ENCODE peak calls at places on chromosome 9, in four cellular contexts. One of them, this sample, is unnamed.
A peak's percentile ranks its signal among the peaks of the same experiment; 100 is the strongest.

GRCh38 chr9:83327750-83328622 is 210.2 kb downstream of the FRMD3 start:
- DNase-seq in sigmoid colon: no peak
- DNase-seq in prostate gland: no peak
- DNase-seq in GM23338: no peak
- DNase-seq in this sample: no peak

GRCh38 chr9:73575071-73575470 is 423.4 kb downstream of the ANXA1 start:
- DNase-seq in sigmoid colon: no peak
- DNase-seq in prostate gland: no peak
- DNase-seq in GM23338: no peak
- DNase-seq in this sample: no peak

GRCh38 chr9:121344062-121344696 is 25.9 kb downstream of the STOM start:
- DNase-seq in sigmoid colon: no peak
- DNase-seq in prostate gland: no peak
- DNase-seq in GM23338: no peak
- DNase-seq in this sample: no peak

GRCh38 chr9:89792189-89793123 is 187.6 kb downstream of the GADD45G start:
- DNase-seq in sigmoid colon: peak; percentile 28
- DNase-seq in prostate gland: no peak
- DNase-seq in GM23338: no peak
- DNase-seq in this sample: no peak

GRCh38 chr9:2620876-2621677 is 510 bp upstream of the VLDLR start:
- DNase-seq in sigmoid colon: peak; percentile 92
- DNase-seq in prostate gland: peak; percentile 72
- DNase-seq in GM23338: peak; percentile 94
- DNase-seq in this sample: peak; percentile 87

GRCh38 chr9:96450613-96451544 is 910 bp downstream of the HABP4 start:
- DNase-seq in sigmoid colon: peak; percentile 74
- DNase-seq in prostate gland: peak; percentile 12
- DNase-seq in GM23338: peak; percentile 52
- DNase-seq in this sample: peak; percentile 32

GRCh38 chr9:127835930-127836586 is 18.4 kb downstream of the ENG start:
- DNase-seq in sigmoid colon: peak; percentile 88
- DNase-seq in prostate gland: no peak
- DNase-seq in GM23338: no peak
- DNase-seq in this sample: no peak

GRCh38 chr9:121889990-121890563 is 203.0 kb downstream of the TTLL11 start:
- DNase-seq in sigmoid colon: no peak
- DNase-seq in prostate gland: no peak
- DNase-seq in GM23338: no peak
- DNase-seq in this sample: no peak

GRCh38 chr9:17776735-17777134 is 197.9 kb downstream of the SH3GL2 start:
- DNase-seq in sigmoid colon: no peak
- DNase-seq in prostate gland: no peak
- DNase-seq in GM23338: no peak
- DNase-seq in this sample: peak; percentile 47

GRCh38 chr9:20373263-20373662 is 249.0 kb downstream of the MLLT3 start:
- DNase-seq in sigmoid colon: no peak
- DNase-seq in prostate gland: no peak
- DNase-seq in GM23338: no peak
- DNase-seq in this sample: no peak

GRCh38 chr9:135848341-135849047 is 58.9 kb downstream of the CAMSAP1 start:
- DNase-seq in sigmoid colon: no peak
- DNase-seq in prostate gland: no peak
- DNase-seq in GM23338: no peak
- DNase-seq in this sample: no peak

GRCh38 chr9:130892503-130893249 is 3.9 kb downstream of the QRFP start:
- DNase-seq in sigmoid colon: no peak
- DNase-seq in prostate gland: no peak
- DNase-seq in GM23338: no peak
- DNase-seq in this sample: no peak

GRCh38 chr9:37760416-37761165 is 7.0 kb downstream of the TRMT10B start:
- DNase-seq in sigmoid colon: no peak
- DNase-seq in prostate gland: no peak
- DNase-seq in GM23338: no peak
- DNase-seq in this sample: no peak

GRCh38 chr9:36148652-36149051 is 12.1 kb downstream of the GLIPR2 start:
- DNase-seq in sigmoid colon: peak; percentile 100
- DNase-seq in prostate gland: peak; percentile 63
- DNase-seq in GM23338: no peak
- DNase-seq in this sample: peak; percentile 84

GRCh38 chr9:470041-470781 is 255.5 kb downstream of the DOCK8 start:
- DNase-seq in sigmoid colon: peak; percentile 92
- DNase-seq in prostate gland: peak; percentile 84
- DNase-seq in GM23338: peak; percentile 96
- DNase-seq in this sample: peak; percentile 87
- TF ChIP-seq POLR2AphosphoS5 in sigmoid colon: no peak
- TF ChIP-seq POLR2AphosphoS5 in prostate gland: peak; percentile 69
- TF ChIP-seq POLR2AphosphoS5 in GM23338: peak; percentile 96
- TF ChIP-seq POLR2AphosphoS5 in this sample: peak; percentile 73

GRCh38 chr9:14307989-14308750 is 5.8 kb downstream of the NFIB start:
- DNase-seq in sigmoid colon: no peak
- DNase-seq in prostate gland: no peak
- DNase-seq in GM23338: no peak
- DNase-seq in this sample: peak; percentile 46

GRCh38 chr9:14310247-14310646 is 3.7 kb downstream of the NFIB start:
- DNase-seq in sigmoid colon: no peak
- DNase-seq in prostate gland: no peak
- DNase-seq in GM23338: no peak
- DNase-seq in this sample: no peak

GRCh38 chr9:14306672-14307646 is 7.0 kb downstream of the NFIB start:
- DNase-seq in sigmoid colon: no peak
- DNase-seq in prostate gland: no peak
- DNase-seq in GM23338: peak; percentile 22
- DNase-seq in this sample: no peak

GRCh38 chr9:14308751-14309140 is 5.2 kb downstream of the NFIB start:
- DNase-seq in sigmoid colon: no peak
- DNase-seq in prostate gland: no peak
- DNase-seq in GM23338: no peak
- DNase-seq in this sample: no peak

GRCh38 chr9:14309403-14309802 is 4.5 kb downstream of the NFIB start:
- DNase-seq in sigmoid colon: no peak
- DNase-seq in prostate gland: no peak
- DNase-seq in GM23338: no peak
- DNase-seq in this sample: no peak
- TF ChIP-seq POLR2AphosphoS5 in sigmoid colon: no peak
- TF ChIP-seq POLR2AphosphoS5 in prostate gland: peak; percentile 20
- TF ChIP-seq POLR2AphosphoS5 in GM23338: no peak
- TF ChIP-seq POLR2AphosphoS5 in this sample: no peak

GRCh38 chr9:98576354-98576753 is 132.4 kb downstream of the GABBR2 start:
- DNase-seq in sigmoid colon: no peak
- DNase-seq in prostate gland: no peak
- DNase-seq in GM23338: no peak
- DNase-seq in this sample: no peak
- TF ChIP-seq POLR2AphosphoS5 in sigmoid colon: no peak
- TF ChIP-seq POLR2AphosphoS5 in prostate gland: no peak
- TF ChIP-seq POLR2AphosphoS5 in GM23338: no peak
- TF ChIP-seq POLR2AphosphoS5 in this sample: no peak

DNA sequence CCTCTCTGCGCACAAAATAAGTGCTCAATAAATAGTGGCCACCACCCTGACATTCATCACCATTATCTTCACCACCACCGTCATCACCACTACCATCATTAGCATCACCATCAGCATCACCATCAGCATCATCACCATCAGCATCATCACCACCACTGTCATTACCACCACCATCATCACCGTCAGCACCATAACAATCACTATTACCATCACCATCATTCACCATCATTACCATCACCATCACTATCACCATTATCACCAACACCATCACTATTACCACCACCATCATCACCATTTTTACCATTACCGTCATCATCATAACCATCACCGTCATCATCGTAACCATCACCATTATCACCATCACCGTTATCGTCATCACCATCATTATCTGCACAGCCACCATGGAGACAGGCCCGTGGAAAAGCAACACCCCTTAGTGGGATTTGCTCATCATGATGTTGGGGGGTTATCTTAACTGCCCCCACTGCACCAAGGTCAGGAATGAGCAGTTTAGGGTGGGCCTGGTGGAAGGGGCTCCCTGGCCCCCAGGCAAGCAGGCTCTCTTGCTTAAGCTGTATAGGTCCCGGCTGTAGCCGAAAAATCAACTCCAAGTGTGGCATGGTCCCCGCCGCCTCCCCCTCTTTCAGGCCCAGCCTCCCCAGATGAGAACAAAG is 18.1 kb downstream of the AKNA start:
- DNase-seq in sigmoid colon: no peak
- DNase-seq in prostate gland: no peak
- DNase-seq in GM23338: no peak
- DNase-seq in this sample: no peak
- TF ChIP-seq POLR2AphosphoS5 in sigmoid colon: no peak
- TF ChIP-seq POLR2AphosphoS5 in prostate gland: no peak
- TF ChIP-seq POLR2AphosphoS5 in GM23338: no peak
- TF ChIP-seq POLR2AphosphoS5 in this sample: no peak

DNA sequence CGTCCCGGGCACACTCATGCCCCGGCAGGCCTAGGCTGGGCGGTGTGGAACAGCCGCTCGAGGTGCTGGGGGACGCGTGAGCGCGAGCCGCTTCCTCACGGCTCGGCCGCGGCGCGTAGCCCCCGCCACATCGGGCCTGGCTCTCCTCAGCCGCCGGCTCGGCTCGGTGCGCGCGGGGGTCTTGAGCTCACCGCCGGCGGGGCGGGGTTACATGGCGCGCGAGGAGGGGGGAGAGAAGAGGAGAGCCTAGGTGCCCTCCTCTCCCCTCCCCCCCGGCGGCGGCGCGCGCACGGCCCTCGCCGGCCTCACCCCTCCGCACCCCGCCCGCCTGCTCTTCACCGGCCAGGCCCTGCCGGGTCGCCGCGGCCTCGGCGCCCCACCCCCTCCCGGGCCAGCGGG is 7.7 kb downstream of the RANBP6 start:
- DNase-seq in sigmoid colon: peak; percentile 91
- DNase-seq in prostate gland: peak; percentile 75
- DNase-seq in GM23338: peak; percentile 89
- DNase-seq in this sample: peak; percentile 74
- TF ChIP-seq POLR2AphosphoS5 in sigmoid colon: no peak
- TF ChIP-seq POLR2AphosphoS5 in prostate gland: no peak
- TF ChIP-seq POLR2AphosphoS5 in GM23338: peak; percentile 31
- TF ChIP-seq POLR2AphosphoS5 in this sample: peak; percentile 28

GRCh38 chr9:137305060-137305787 is 3.2 kb upstream of the NRARP start:
- DNase-seq in sigmoid colon: no peak
- DNase-seq in prostate gland: peak; percentile 60
- DNase-seq in GM23338: peak; percentile 78
- DNase-seq in this sample: peak; percentile 69
- TF ChIP-seq POLR2AphosphoS5 in sigmoid colon: no peak
- TF ChIP-seq POLR2AphosphoS5 in prostate gland: peak; percentile 18
- TF ChIP-seq POLR2AphosphoS5 in GM23338: no peak
- TF ChIP-seq POLR2AphosphoS5 in this sample: no peak

GRCh38 chr9:115649991-115650472 is 503.6 kb upstream of the PAPPA start:
- DNase-seq in sigmoid colon: peak; percentile 95
- DNase-seq in prostate gland: no peak
- DNase-seq in GM23338: no peak
- DNase-seq in this sample: peak; percentile 28
- TF ChIP-seq POLR2AphosphoS5 in sigmoid colon: peak; percentile 81
- TF ChIP-seq POLR2AphosphoS5 in prostate gland: peak; percentile 54
- TF ChIP-seq POLR2AphosphoS5 in GM23338: no peak
- TF ChIP-seq POLR2AphosphoS5 in this sample: peak; percentile 79